ENCODE peak calls at places on chromosome 9, in ten cellular contexts. H, K, P, D, S, T, O, B, C and F are unnamed samples.

GRCh38 chr9:18821794-18822193 is 211.2 kb downstream of the SAXO1 start:
- ATAC-seq in H (no peak), K (no peak), P (no peak), D (no peak), S (peak), T (peak), O (no peak), B (no peak), C (peak), F (no peak)

GRCh38 chr9:16064701-16065230 is 511.9 kb downstream of the CCDC171 start:
- ATAC-seq in H (no peak), K (no peak), P (no peak), D (no peak), S (no peak), T (no peak), O (no peak), B (no peak), C (no peak), F (no peak)

GRCh38 chr9:79868532-79869189 is 296.9 kb downstream of the TLE4 start:
- ATAC-seq in H (peak), K (no peak), P (peak), D (no peak), S (no peak), T (no peak), O (no peak), B (no peak), C (no peak), F (peak)

GRCh38 chr9:110408598-110408997 is 70.9 kb upstream of the TXNDC8 start:
- ATAC-seq in H (no peak), K (no peak), P (no peak), D (no peak), S (no peak), T (no peak), O (no peak), B (no peak), C (no peak), F (no peak)

GRCh38 chr9:75623462-75623861 is 267.0 kb upstream of the PCSK5 start:
- ATAC-seq in H (no peak), K (no peak), P (peak), D (no peak), S (no peak), T (no peak), O (no peak), B (no peak), C (no peak), F (no peak)

GRCh38 chr9:126523621-126524111 is 90.1 kb upstream of the LMX1B start:
- ATAC-seq in H (no peak), K (no peak), P (peak), D (no peak), S (no peak), T (no peak), O (no peak), B (no peak), C (no peak), F (peak)

GRCh38 chr9:136665704-136666363 is 3.1 kb downstream of the EGFL7 start:
- ATAC-seq in H (no peak), K (peak), P (no peak), D (no peak), S (peak), T (no peak), O (no peak), B (no peak), C (no peak), F (peak)

GRCh38 chr9:75889977-75890540 is 414 bp upstream of the PCSK5 start:
- ATAC-seq in H (peak), K (peak), P (peak), D (peak), S (peak), T (peak), O (peak), B (peak), C (peak), F (peak)

GRCh38 chr9:97445119-97445701 is 33.3 kb downstream of the TDRD7 start:
- ATAC-seq in H (no peak), K (no peak), P (no peak), D (no peak), S (peak), T (no peak), O (no peak), B (no peak), C (no peak), F (no peak)

GRCh38 chr9:94656190-94656589 is 16.9 kb upstream of the FBP1 start:
- ATAC-seq in H (peak), K (no peak), P (peak), D (no peak), S (peak), T (peak), O (peak), B (peak), C (peak), F (peak)

GRCh38 chr9:94654165-94654894 is 15.0 kb upstream of the FBP1 start:
- ATAC-seq in H (peak), K (no peak), P (peak), D (no peak), S (no peak), T (no peak), O (no peak), B (peak), C (no peak), F (peak)

GRCh38 chr9:94656976-94657375 is 17.7 kb upstream of the FBP1 start:
- ATAC-seq in H (no peak), K (no peak), P (no peak), D (no peak), S (no peak), T (no peak), O (no peak), B (no peak), C (no peak), F (no peak)

GRCh38 chr9:94650924-94651323 is 11.6 kb upstream of the FBP1 start:
- ATAC-seq in H (no peak), K (no peak), P (no peak), D (no peak), S (no peak), T (no peak), O (no peak), B (no peak), C (no peak), F (no peak)

GRCh38 chr9:94655739-94656138 is 16.4 kb upstream of the FBP1 start:
- ATAC-seq in H (no peak), K (no peak), P (no peak), D (no peak), S (no peak), T (peak), O (no peak), B (no peak), C (no peak), F (no peak)
- TF ChIP-seq POLR2A in H (no peak), K (no peak), P (no peak), D (no peak), S (no peak), T (no peak), O (no peak), B (no peak), C (no peak), F (no peak)

DNA sequence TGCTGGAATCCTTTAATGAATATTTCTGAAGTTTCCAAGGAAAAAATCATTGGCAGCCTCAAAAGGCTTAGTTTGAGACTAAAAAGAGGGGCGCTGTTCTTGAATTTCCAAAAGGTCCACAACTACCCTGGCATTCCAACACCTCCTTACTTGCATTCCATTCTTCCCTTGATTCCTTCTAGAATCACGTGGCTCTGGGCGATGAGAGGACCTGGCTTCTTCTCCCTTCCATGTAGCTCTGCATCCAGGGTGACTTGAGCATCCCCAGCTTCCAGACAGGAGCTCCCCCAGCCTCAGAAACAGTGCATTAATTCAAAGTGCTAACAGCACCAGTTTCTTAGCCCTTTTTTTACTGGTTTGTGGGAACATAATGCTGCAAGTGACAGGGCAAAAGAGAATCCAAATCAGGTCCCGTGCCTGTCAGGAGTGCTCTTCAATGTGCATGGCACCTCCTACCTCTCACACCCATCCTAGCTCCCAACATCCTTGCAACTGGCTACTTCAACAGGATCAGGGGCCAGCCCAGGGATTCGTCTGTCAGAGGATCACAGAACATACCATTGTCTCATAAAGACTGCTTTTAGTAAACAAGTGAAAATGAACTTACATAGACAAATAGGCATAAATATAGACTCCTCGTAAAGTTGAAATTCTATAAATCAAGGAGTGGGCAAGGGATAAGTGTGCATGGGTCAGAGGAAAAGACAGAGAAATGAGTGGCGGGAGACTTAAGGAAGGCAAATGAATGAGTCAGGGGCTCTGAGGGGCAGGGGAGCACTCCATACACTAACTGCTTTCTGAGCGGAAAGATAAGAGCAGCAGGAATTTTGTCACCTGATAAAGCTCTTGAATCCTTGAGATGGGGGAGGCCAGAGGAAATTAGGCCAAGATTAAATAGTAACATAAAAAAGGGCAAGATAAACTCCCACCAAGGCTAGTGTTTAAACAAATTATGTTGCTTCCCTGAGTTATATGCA is 191.3 kb upstream of the S1PR3 start:
- ATAC-seq in H (no peak), K (no peak), P (no peak), D (no peak), S (no peak), T (peak), O (no peak), B (no peak), C (no peak), F (no peak)
- TF ChIP-seq POLR2A in H (no peak), K (no peak), P (no peak), D (no peak), S (no peak), T (no peak), O (no peak), B (no peak), C (no peak), F (no peak)

GRCh38 chr9:131986089-131986488 is 93.6 kb downstream of the MED27 start:
- ATAC-seq in H (no peak), K (no peak), P (no peak), D (no peak), S (no peak), T (no peak), O (no peak), B (no peak), C (no peak), F (no peak)
- TF ChIP-seq POLR2A in H (no peak), K (no peak), P (no peak), D (no peak), S (no peak), T (no peak), O (no peak), B (no peak), C (no peak), F (no peak)

GRCh38 chr9:129486496-129487306 is 134.2 kb downstream of the C9orf50 start:
- ATAC-seq in H (no peak), K (no peak), P (peak), D (no peak), S (no peak), T (no peak), O (peak), B (no peak), C (peak), F (peak)
- TF ChIP-seq POLR2A in H (no peak), K (no peak), P (peak), D (no peak), S (no peak), T (no peak), O (no peak), B (peak), C (no peak), F (peak)

DNA sequence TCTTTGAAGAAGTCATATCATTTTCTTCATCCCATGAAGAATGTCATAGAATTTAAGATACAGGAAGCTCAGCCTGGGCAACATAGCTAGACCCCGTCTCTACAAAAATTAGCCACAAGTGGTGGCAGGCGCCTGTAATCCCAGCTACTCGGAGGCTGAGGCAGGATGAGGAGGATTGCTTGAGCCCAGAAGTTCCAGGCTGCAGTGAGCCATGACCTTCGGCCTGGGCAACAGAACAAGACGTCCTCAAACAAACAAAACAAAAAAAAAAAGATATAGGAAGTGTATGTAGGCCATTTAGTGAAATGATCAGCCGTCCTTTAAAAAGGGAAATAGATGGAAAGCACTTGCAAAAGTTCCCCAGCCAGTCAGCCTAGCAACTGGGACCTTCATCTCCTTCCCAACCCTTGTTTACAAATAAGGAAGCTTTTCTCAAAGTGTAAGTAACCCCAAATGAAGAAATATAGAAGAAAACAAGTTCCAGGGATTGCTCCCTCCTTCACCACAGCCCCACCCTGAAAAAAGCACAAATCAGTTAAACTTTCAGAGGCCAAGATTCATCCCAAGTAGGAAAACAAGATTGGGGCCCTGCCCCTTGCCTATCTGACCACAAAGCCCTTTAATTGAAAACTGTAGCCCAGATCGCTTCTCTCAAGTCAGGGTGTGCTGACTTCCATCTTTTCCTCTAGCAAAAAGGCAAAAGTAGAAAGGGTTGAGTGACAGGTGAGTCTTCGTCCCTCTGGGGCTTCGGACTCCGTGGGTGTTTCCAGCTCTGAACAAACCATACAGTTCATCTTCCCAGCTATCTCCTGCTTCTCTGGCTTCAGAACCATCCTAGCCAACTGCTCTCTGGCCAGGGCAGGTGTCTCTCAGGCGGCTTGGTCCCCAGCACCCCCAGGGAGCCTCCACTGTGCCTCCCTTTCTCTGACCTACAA is 1.2 kb downstream of the SLC31A2 start:
- ATAC-seq in H (no peak), K (no peak), P (no peak), D (peak), S (no peak), T (no peak), O (no peak), B (no peak), C (no peak), F (no peak)
- TF ChIP-seq POLR2A in H (no peak), K (no peak), P (no peak), D (no peak), S (no peak), T (no peak), O (no peak), B (no peak), C (no peak), F (no peak)

GRCh38 chr9:4984571-4985375 is at the start of gene JAK2:
- ATAC-seq in H (peak), K (peak), P (peak), D (peak), S (peak), T (peak), O (peak), B (peak), C (peak), F (peak)
- TF ChIP-seq POLR2A in H (peak), K (peak), P (peak), D (peak), S (peak), T (peak), O (peak), B (peak), C (peak), F (peak)

GRCh38 chr9:120869726-120870125 is 7.3 kb downstream of the PHF19 start:
- ATAC-seq in H (no peak), K (no peak), P (no peak), D (no peak), S (no peak), T (no peak), O (no peak), B (no peak), C (no peak), F (no peak)

GRCh38 chr9:120867676-120868338 is 9.2 kb downstream of the PHF19 start:
- ATAC-seq in H (no peak), K (no peak), P (no peak), D (no peak), S (no peak), T (no peak), O (no peak), B (no peak), C (no peak), F (no peak)

GRCh38 chr9:120869360-120869687 is 7.7 kb downstream of the PHF19 start:
- ATAC-seq in H (no peak), K (no peak), P (no peak), D (no peak), S (no peak), T (no peak), O (no peak), B (no peak), C (no peak), F (no peak)

GRCh38 chr9:120868339-120868675 is 8.7 kb downstream of the PHF19 start:
- ATAC-seq in H (no peak), K (no peak), P (no peak), D (peak), S (no peak), T (no peak), O (no peak), B (peak), C (no peak), F (peak)

GRCh38 chr9:120868676-120869359 is 8.2 kb downstream of the PHF19 start:
- ATAC-seq in H (peak), K (peak), P (peak), D (peak), S (peak), T (peak), O (peak), B (peak), C (peak), F (peak)
- TF ChIP-seq POLR2A in H (no peak), K (no peak), P (no peak), D (peak), S (peak), T (no peak), O (peak), B (peak), C (no peak), F (peak)